ENCODE peak calls at places on chromosomes 3 and 15, in four cellular contexts. One of them, this sample, is unnamed.

GRCh38 chr15:71807691-71808091 is 2.7 kb upstream of the NR2E3 start:
- DNase-seq in cerebellum: no peak
- DNase-seq in spleen: no peak
- DNase-seq in bronchial epithelial cell: no peak
- DNase-seq in this sample: no peak

GRCh38 chr15:67433495-67434099 is 87.3 kb upstream of the C15orf61 start:
- DNase-seq in cerebellum: no peak
- DNase-seq in spleen: no peak
- DNase-seq in bronchial epithelial cell: peak
- DNase-seq in this sample: peak

GRCh38 chr3:190512666-190513065 is 1.2 kb upstream of the IL1RAP start:
- DNase-seq in bronchial epithelial cell: no peak
- DNase-seq in spleen: no peak
- DNase-seq in cerebellum: no peak
- DNase-seq in this sample: no peak

GRCh38 chr3:98433764-98434163 is 29.2 kb upstream of the OR5K1 start:
- DNase-seq in cerebellum: no peak
- DNase-seq in bronchial epithelial cell: no peak
- DNase-seq in spleen: no peak
- DNase-seq in this sample: no peak

GRCh38 chr3:120928991-120929390 is 21.0 kb downstream of the STXBP5L start:
- DNase-seq in bronchial epithelial cell: no peak
- DNase-seq in cerebellum: no peak
- DNase-seq in spleen: no peak
- DNase-seq in this sample: peak

GRCh38 chr3:99817047-99817436 is 620 bp upstream of the CMSS1 start:
- DNase-seq in cerebellum: peak
- DNase-seq in bronchial epithelial cell: no peak
- DNase-seq in spleen: no peak
- DNase-seq in this sample: no peak

GRCh38 chr3:37097776-37098175 is 76.6 kb downstream of the LRRFIP2 start:
- DNase-seq in bronchial epithelial cell: no peak
- DNase-seq in spleen: no peak
- DNase-seq in cerebellum: no peak
- DNase-seq in this sample: no peak

GRCh38 chr3:6282920-6283319 is 578.0 kb upstream of the GRM7 start:
- DNase-seq in bronchial epithelial cell: no peak
- DNase-seq in spleen: peak
- DNase-seq in cerebellum: no peak
- DNase-seq in this sample: peak

GRCh38 chr3:108453541-108454057 is 56.8 kb downstream of the MYH15 start:
- DNase-seq in cerebellum: no peak
- DNase-seq in bronchial epithelial cell: no peak
- DNase-seq in spleen: no peak
- DNase-seq in this sample: no peak

GRCh38 chr15:68229386-68230156 is at the start of gene CLN6:
- DNase-seq in bronchial epithelial cell: peak
- DNase-seq in spleen: peak
- DNase-seq in cerebellum: peak
- DNase-seq in this sample: peak

GRCh38 chr3:32176989-32177701 is 61.3 kb upstream of the CMTM8 start:
- DNase-seq in spleen: no peak
- DNase-seq in bronchial epithelial cell: peak
- DNase-seq in cerebellum: no peak
- DNase-seq in this sample: peak

GRCh38 chr15:42137461-42138261 is 18.8 kb downstream of the PLA2G4F start:
- DNase-seq in cerebellum: peak
- DNase-seq in spleen: peak
- DNase-seq in bronchial epithelial cell: peak
- DNase-seq in this sample: peak

GRCh38 chr3:56366641-56366984 is 101.7 kb downstream of the ERC2 start:
- DNase-seq in spleen: no peak
- DNase-seq in cerebellum: no peak
- DNase-seq in bronchial epithelial cell: peak
- DNase-seq in this sample: no peak

GRCh38 chr3:17183951-17184550 is 299.3 kb downstream of the PLCL2 start:
- DNase-seq in cerebellum: no peak
- DNase-seq in spleen: no peak
- DNase-seq in bronchial epithelial cell: peak
- DNase-seq in this sample: no peak

GRCh38 chr15:37016287-37016686 is 84.1 kb downstream of the MEIS2 start:
- DNase-seq in bronchial epithelial cell: peak
- DNase-seq in spleen: no peak
- DNase-seq in cerebellum: no peak
- DNase-seq in this sample: no peak

GRCh38 chr3:51371943-51372557 is 13.0 kb upstream of the MANF start:
- DNase-seq in bronchial epithelial cell: peak
- DNase-seq in spleen: no peak
- DNase-seq in cerebellum: peak
- DNase-seq in this sample: peak

GRCh38 chr15:68553994-68554715 is 24.6 kb upstream of the CORO2B start:
- DNase-seq in bronchial epithelial cell: peak
- DNase-seq in spleen: peak
- DNase-seq in cerebellum: peak
- DNase-seq in this sample: peak

This sample was measured in MV-4-11.